ENCODE peak calls at places on chromosomes 6 and 20, in seven cellular contexts. V is A549; T is uterus; I is A673; K is tibial artery; J is PC-3; Z is naive thymus-derived CD4-positive, alpha-beta T cell. L is an unnamed sample.

GRCh38 chr6:14707971-14708465 is 537.9 kb upstream of the JARID2 start:
- DNase-seq in V (no peak), T (no peak), I (no peak), K (no peak), J (no peak), Z (no peak), L (no peak)

GRCh38 chr6:41937472-41937871 is 4.1 kb downstream of the CCND3 start:
- DNase-seq in V (no peak), T (no peak), I (no peak), K (no peak), J (no peak), Z (no peak), L (no peak)

GRCh38 chr20:25258828-25259227 is 10.9 kb downstream of the PYGB start:
- DNase-seq in V (no peak), T (no peak), I (no peak), K (no peak), J (no peak), Z (no peak), L (peak)

GRCh38 chr6:36964349-36964748 is 9.8 kb downstream of the PI16 start:
- DNase-seq in V (no peak), T (no peak), I (no peak), K (peak), J (no peak), Z (no peak), L (no peak)

GRCh38 chr6:108665495-108666196 is 104.9 kb downstream of the FOXO3 start:
- DNase-seq in V (no peak), T (no peak), I (no peak), K (no peak), J (peak), Z (no peak), L (no peak)

GRCh38 chr20:57277398-57278105 is 11.1 kb upstream of the BMP7 start:
- DNase-seq in V (no peak), T (no peak), I (no peak), K (no peak), J (no peak), Z (no peak), L (no peak)

GRCh38 chr6:158536891-158537798 is 22.7 kb upstream of the TMEM181 start:
- DNase-seq in V (no peak), T (no peak), I (peak), K (peak), J (peak), Z (no peak), L (peak)

GRCh38 chr20:25037288-25038102 is 20.4 kb downstream of the ACSS1 start:
- DNase-seq in V (no peak), T (no peak), I (no peak), K (peak), J (no peak), Z (no peak), L (no peak)

GRCh38 chr20:56469077-56469449 is 636 bp downstream of the RTF2 start:
- DNase-seq in V (no peak), T (no peak), I (no peak), K (no peak), J (no peak), Z (no peak), L (no peak)

GRCh38 chr6:89198235-89198634 is 18.9 kb downstream of the GABRR1 start:
- DNase-seq in V (no peak), T (no peak), I (peak), K (no peak), J (no peak), Z (no peak), L (peak)

GRCh38 chr20:25525857-25526256 is 59.5 kb downstream of the NINL start:
- DNase-seq in V (peak), T (no peak), I (no peak), K (no peak), J (peak), Z (no peak), L (no peak)

GRCh38 chr6:157943964-157944283 is 37.7 kb upstream of the SYNJ2 start:
- DNase-seq in V (no peak), T (no peak), I (no peak), K (no peak), J (no peak), Z (no peak), L (no peak)

GRCh38 chr20:63873477-63873971 is 8.5 kb downstream of the TPD52L2 start:
- DNase-seq in V (peak), T (no peak), I (no peak), K (no peak), J (peak), Z (no peak), L (no peak)

GRCh38 chr6:2990932-2991506 is 8.7 kb upstream of the NQO2 start:
- DNase-seq in V (no peak), T (no peak), I (no peak), K (no peak), J (no peak), Z (no peak), L (no peak)

GRCh38 chr6:39296745-39297640 is 17.2 kb downstream of the KCNK17 start:
- DNase-seq in V (no peak), T (peak), I (no peak), K (peak), J (no peak), Z (no peak), L (no peak)

GRCh38 chr20:36611625-36612024 is 6.0 kb downstream of the RAB5IF start:
- DNase-seq in V (no peak), T (no peak), I (no peak), K (no peak), J (no peak), Z (no peak), L (no peak)

GRCh38 chr6:156262014-156262413 is 515.2 kb upstream of the ARID1B start:
- DNase-seq in V (no peak), T (no peak), I (peak), K (no peak), J (peak), Z (no peak), L (no peak)

GRCh38 chr6:33248643-33248931 is 23.1 kb downstream of the VPS52 start:
- DNase-seq in V (no peak), T (no peak), I (peak), K (no peak), J (peak), Z (no peak), L (no peak)

GRCh38 chr6:155583997-155584396 is 128.4 kb upstream of the NOX3 start:
- DNase-seq in V (no peak), T (no peak), I (no peak), K (no peak), J (no peak), Z (no peak), L (no peak)

GRCh38 chr6:137656735-137657134 is 162.5 kb upstream of the OLIG3 start:
- DNase-seq in V (no peak), T (no peak), I (no peak), K (no peak), J (no peak), Z (no peak), L (no peak)

GRCh38 chr6:137660296-137660731 is 166.1 kb upstream of the OLIG3 start:
- DNase-seq in V (no peak), T (no peak), I (no peak), K (no peak), J (no peak), Z (no peak), L (no peak)

GRCh38 chr6:137655291-137655690 is 161.1 kb upstream of the OLIG3 start:
- DNase-seq in V (no peak), T (no peak), I (no peak), K (no peak), J (no peak), Z (no peak), L (no peak)

GRCh38 chr6:137659871-137660270 is 165.7 kb upstream of the OLIG3 start:
- DNase-seq in V (peak), T (no peak), I (no peak), K (no peak), J (no peak), Z (no peak), L (no peak)

DNA sequence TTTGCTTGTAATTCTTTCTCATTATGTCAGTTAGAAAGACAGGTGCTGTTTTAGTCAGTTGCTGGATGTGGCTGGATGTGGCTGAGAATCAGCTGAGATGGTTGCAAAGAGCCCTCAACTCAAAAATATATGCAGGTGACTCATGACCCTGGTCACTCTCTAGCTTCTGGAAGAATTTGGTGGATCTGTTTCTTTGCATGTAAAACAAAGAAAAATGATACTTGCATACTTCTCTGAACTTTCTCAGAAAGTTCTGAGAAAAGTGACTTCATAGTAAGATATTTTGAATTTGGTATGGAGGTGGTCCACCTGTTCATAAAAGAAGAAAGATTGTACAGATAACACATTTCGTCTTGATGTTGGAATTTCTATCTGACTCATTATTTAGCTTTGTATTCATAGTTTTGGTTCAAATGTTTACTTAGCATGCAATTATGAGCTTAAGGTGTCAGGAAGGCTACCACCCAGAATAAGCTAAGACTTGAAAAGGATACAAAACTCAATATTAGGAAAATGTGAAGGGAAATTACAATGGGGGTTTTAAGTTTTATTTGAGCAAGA is 163.2 kb upstream of the OLIG3 start:
- DNase-seq in V (peak), T (no peak), I (no peak), K (no peak), J (no peak), Z (no peak), L (no peak)
- H3K27ac ChIP-seq in V (peak), T (no peak), I (no peak), K (no peak), J (no peak), Z (no peak), L (no peak)

GRCh38 chr6:40413231-40413755 is 173.9 kb downstream of the LRFN2 start:
- DNase-seq in V (no peak), T (no peak), I (peak), K (peak), J (no peak), Z (no peak), L (no peak)
- H3K4me3 ChIP-seq in V (no peak), T (no peak), I (no peak), K (no peak), J (no peak), Z (no peak), L (no peak)

DNA sequence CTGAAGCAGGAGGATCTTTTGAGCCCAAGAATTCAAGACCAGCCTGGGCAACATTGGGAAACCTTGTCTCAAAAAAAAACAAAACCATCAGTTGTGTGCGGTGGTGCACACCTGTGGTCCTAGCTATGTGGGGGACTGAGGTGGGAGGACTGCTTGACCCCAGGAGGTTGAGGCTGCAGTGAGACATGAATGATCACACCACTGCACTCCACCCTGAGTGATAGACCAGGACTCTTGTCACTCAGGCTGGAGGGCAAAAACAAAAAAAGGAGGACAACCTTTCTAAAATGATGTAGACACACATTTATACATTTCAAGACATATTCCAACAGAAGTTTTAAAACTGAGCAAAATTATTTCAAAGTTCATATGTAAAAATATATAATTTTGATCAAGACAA is 45.1 kb downstream of the NOL7 start:
- DNase-seq in V (no peak), T (no peak), I (no peak), K (no peak), J (no peak), Z (no peak), L (no peak)
- H3K27ac ChIP-seq in V (no peak), T (no peak), I (no peak), K (no peak), J (no peak), Z (no peak), L (no peak)

GRCh38 chr6:218153-219018 is 73.9 kb upstream of the DUSP22 start:
- DNase-seq in V (no peak), T (no peak), I (no peak), K (no peak), J (no peak), Z (no peak), L (peak)

GRCh38 chr6:220736-221475 is 71.4 kb upstream of the DUSP22 start:
- DNase-seq in V (no peak), T (no peak), I (no peak), K (no peak), J (peak), Z (no peak), L (peak)

GRCh38 chr6:220312-220711 is 72.0 kb upstream of the DUSP22 start:
- DNase-seq in V (no peak), T (no peak), I (no peak), K (no peak), J (no peak), Z (no peak), L (no peak)

GRCh38 chr6:219019-219570 is 73.2 kb upstream of the DUSP22 start:
- DNase-seq in V (no peak), T (no peak), I (no peak), K (no peak), J (no peak), Z (no peak), L (no peak)

DNA sequence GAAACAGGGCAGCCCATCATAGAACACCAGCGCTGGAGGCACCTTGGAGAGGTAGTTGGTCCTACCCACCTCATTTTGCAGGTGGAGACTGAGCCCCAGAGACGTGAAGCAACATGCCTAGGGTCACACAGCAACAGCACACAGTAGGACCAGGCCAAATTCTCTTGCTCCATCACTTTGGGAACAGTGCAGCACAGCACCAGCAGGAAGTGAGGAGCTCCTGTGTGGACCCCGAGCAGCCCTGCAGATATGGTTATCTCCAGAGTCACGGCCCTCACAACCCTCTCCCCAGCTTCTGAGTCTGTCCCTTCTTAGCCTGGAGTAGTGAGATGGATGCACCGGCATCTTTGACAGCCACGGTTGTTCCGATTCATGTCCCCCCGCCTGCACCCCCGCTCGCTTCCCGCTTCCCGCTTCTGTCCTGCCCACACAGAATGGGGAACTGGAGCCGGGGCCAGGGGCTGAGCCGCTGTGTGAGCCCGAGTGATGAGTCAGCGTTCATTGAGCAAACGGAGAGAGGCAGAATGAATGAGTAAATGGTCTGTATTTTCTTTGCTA is 72.6 kb upstream of the DUSP22 start:
- DNase-seq in V (no peak), T (no peak), I (peak), K (peak), J (peak), Z (no peak), L (peak)
- H3K4me3 ChIP-seq in V (no peak), T (no peak), I (no peak), K (no peak), J (no peak), Z (no peak), L (no peak)

L was measured in endodermal cell.